ENCODE peak calls at places on chromosomes 11 and 22, in nine cellular contexts. One of them, this sample, is unnamed.
A peak's percentile ranks its signal among the peaks of the same experiment; 100 is the strongest.

GRCh38 chr11:60280412-60280811 is at the start of gene MS4A4A:
- DNase-seq in non-pigmented ciliary epithelial cell: no peak
- DNase-seq in NCI-H2081: no peak
- DNase-seq in activated CD4-positive, CD25-positive, alpha-beta regulatory T cell: no peak
- DNase-seq in lower leg skin: no peak
- DNase-seq in kidney tubule cell: no peak
- DNase-seq in SK-MEL-5: no peak
- DNase-seq in head of caudate nucleus: peak; percentile 15
- DNase-seq in stimulated activated CD8-positive, alpha-beta memory T cell treated with anti-CD3 and anti-CD28 coated beads, Interleukin-4, amount 100 ng/mL, for 1 hour: no peak
- DNase-seq in this sample: peak; percentile 55

GRCh38 chr22:43446881-43447280 is 35.1 kb downstream of the MPPED1 start:
- DNase-seq in non-pigmented ciliary epithelial cell: no peak
- DNase-seq in NCI-H2081: peak; percentile 85
- DNase-seq in activated CD4-positive, CD25-positive, alpha-beta regulatory T cell: no peak
- DNase-seq in lower leg skin: no peak
- DNase-seq in kidney tubule cell: peak; percentile 30
- DNase-seq in SK-MEL-5: no peak
- DNase-seq in head of caudate nucleus: no peak
- DNase-seq in stimulated activated CD8-positive, alpha-beta memory T cell treated with anti-CD3 and anti-CD28 coated beads, Interleukin-4, amount 100 ng/mL, for 1 hour: no peak
- DNase-seq in this sample: no peak

GRCh38 chr11:60835472-60835871 is 6.4 kb upstream of the CCDC86 start:
- DNase-seq in non-pigmented ciliary epithelial cell: no peak
- DNase-seq in NCI-H2081: no peak
- DNase-seq in activated CD4-positive, CD25-positive, alpha-beta regulatory T cell: no peak
- DNase-seq in lower leg skin: no peak
- DNase-seq in kidney tubule cell: no peak
- DNase-seq in SK-MEL-5: no peak
- DNase-seq in head of caudate nucleus: no peak
- DNase-seq in stimulated activated CD8-positive, alpha-beta memory T cell treated with anti-CD3 and anti-CD28 coated beads, Interleukin-4, amount 100 ng/mL, for 1 hour: no peak
- DNase-seq in this sample: peak; percentile 52

GRCh38 chr11:60594998-60595637 is 79.9 kb downstream of the MS4A13 start:
- DNase-seq in non-pigmented ciliary epithelial cell: no peak
- DNase-seq in NCI-H2081: no peak
- DNase-seq in activated CD4-positive, CD25-positive, alpha-beta regulatory T cell: no peak
- DNase-seq in lower leg skin: no peak
- DNase-seq in kidney tubule cell: no peak
- DNase-seq in SK-MEL-5: no peak
- DNase-seq in head of caudate nucleus: no peak
- DNase-seq in stimulated activated CD8-positive, alpha-beta memory T cell treated with anti-CD3 and anti-CD28 coated beads, Interleukin-4, amount 100 ng/mL, for 1 hour: no peak
- DNase-seq in this sample: peak; percentile 13

GRCh38 chr11:71198823-71199165 is 53.6 kb downstream of the SHANK2 start:
- DNase-seq in non-pigmented ciliary epithelial cell: no peak
- DNase-seq in NCI-H2081: no peak
- DNase-seq in activated CD4-positive, CD25-positive, alpha-beta regulatory T cell: no peak
- DNase-seq in lower leg skin: no peak
- DNase-seq in kidney tubule cell: no peak
- DNase-seq in SK-MEL-5: no peak
- DNase-seq in head of caudate nucleus: no peak
- DNase-seq in stimulated activated CD8-positive, alpha-beta memory T cell treated with anti-CD3 and anti-CD28 coated beads, Interleukin-4, amount 100 ng/mL, for 1 hour: no peak
- DNase-seq in this sample: no peak

GRCh38 chr22:23137905-23138520 is 3.8 kb downstream of the RSPH14 start:
- DNase-seq in non-pigmented ciliary epithelial cell: no peak
- DNase-seq in NCI-H2081: no peak
- DNase-seq in activated CD4-positive, CD25-positive, alpha-beta regulatory T cell: no peak
- DNase-seq in lower leg skin: no peak
- DNase-seq in kidney tubule cell: peak; percentile 30
- DNase-seq in SK-MEL-5: no peak
- DNase-seq in head of caudate nucleus: peak; percentile 39
- DNase-seq in stimulated activated CD8-positive, alpha-beta memory T cell treated with anti-CD3 and anti-CD28 coated beads, Interleukin-4, amount 100 ng/mL, for 1 hour: peak; percentile 25
- DNase-seq in this sample: peak; percentile 58

GRCh38 chr11:19951558-19952083 is 208.7 kb downstream of the DBX1 start:
- DNase-seq in non-pigmented ciliary epithelial cell: no peak
- DNase-seq in NCI-H2081: peak; percentile 65
- DNase-seq in activated CD4-positive, CD25-positive, alpha-beta regulatory T cell: no peak
- DNase-seq in lower leg skin: no peak
- DNase-seq in kidney tubule cell: peak; percentile 62
- DNase-seq in SK-MEL-5: peak; percentile 74
- DNase-seq in head of caudate nucleus: no peak
- DNase-seq in stimulated activated CD8-positive, alpha-beta memory T cell treated with anti-CD3 and anti-CD28 coated beads, Interleukin-4, amount 100 ng/mL, for 1 hour: no peak
- DNase-seq in this sample: peak; percentile 72

GRCh38 chr11:69215784-69216415 is 60.2 kb downstream of the SMIM38 start:
- DNase-seq in non-pigmented ciliary epithelial cell: no peak
- DNase-seq in NCI-H2081: no peak
- DNase-seq in activated CD4-positive, CD25-positive, alpha-beta regulatory T cell: no peak
- DNase-seq in lower leg skin: peak; percentile 84
- DNase-seq in kidney tubule cell: peak; percentile 16
- DNase-seq in SK-MEL-5: no peak
- DNase-seq in head of caudate nucleus: no peak
- DNase-seq in stimulated activated CD8-positive, alpha-beta memory T cell treated with anti-CD3 and anti-CD28 coated beads, Interleukin-4, amount 100 ng/mL, for 1 hour: no peak
- DNase-seq in this sample: no peak

GRCh38 chr22:19523240-19524169 is 705 bp downstream of the CLDN5 start:
- DNase-seq in non-pigmented ciliary epithelial cell: no peak
- DNase-seq in NCI-H2081: no peak
- DNase-seq in activated CD4-positive, CD25-positive, alpha-beta regulatory T cell: no peak
- DNase-seq in lower leg skin: no peak
- DNase-seq in kidney tubule cell: peak; percentile 13
- DNase-seq in SK-MEL-5: no peak
- DNase-seq in head of caudate nucleus: no peak
- DNase-seq in stimulated activated CD8-positive, alpha-beta memory T cell treated with anti-CD3 and anti-CD28 coated beads, Interleukin-4, amount 100 ng/mL, for 1 hour: no peak
- DNase-seq in this sample: no peak

GRCh38 chr22:44736581-44737413 is 15.6 kb upstream of the ARHGAP8 start:
- DNase-seq in non-pigmented ciliary epithelial cell: no peak
- DNase-seq in NCI-H2081: no peak
- DNase-seq in activated CD4-positive, CD25-positive, alpha-beta regulatory T cell: no peak
- DNase-seq in lower leg skin: no peak
- DNase-seq in kidney tubule cell: no peak
- DNase-seq in SK-MEL-5: no peak
- DNase-seq in head of caudate nucleus: no peak
- DNase-seq in stimulated activated CD8-positive, alpha-beta memory T cell treated with anti-CD3 and anti-CD28 coated beads, Interleukin-4, amount 100 ng/mL, for 1 hour: no peak
- DNase-seq in this sample: no peak

GRCh38 chr22:37818397-37819099 is 4.6 kb upstream of the GALR3 start:
- DNase-seq in non-pigmented ciliary epithelial cell: no peak
- DNase-seq in NCI-H2081: no peak
- DNase-seq in activated CD4-positive, CD25-positive, alpha-beta regulatory T cell: peak; percentile 21
- DNase-seq in lower leg skin: peak; percentile 94
- DNase-seq in kidney tubule cell: peak; percentile 64
- DNase-seq in SK-MEL-5: no peak
- DNase-seq in head of caudate nucleus: peak; percentile 58
- DNase-seq in stimulated activated CD8-positive, alpha-beta memory T cell treated with anti-CD3 and anti-CD28 coated beads, Interleukin-4, amount 100 ng/mL, for 1 hour: peak; percentile 27
- DNase-seq in this sample: peak; percentile 55

GRCh38 chr22:46967445-46968358 is 205.3 kb downstream of the TBC1D22A start:
- DNase-seq in non-pigmented ciliary epithelial cell: no peak
- DNase-seq in NCI-H2081: no peak
- DNase-seq in activated CD4-positive, CD25-positive, alpha-beta regulatory T cell: no peak
- DNase-seq in lower leg skin: peak; percentile 37
- DNase-seq in kidney tubule cell: no peak
- DNase-seq in SK-MEL-5: no peak
- DNase-seq in head of caudate nucleus: no peak
- DNase-seq in stimulated activated CD8-positive, alpha-beta memory T cell treated with anti-CD3 and anti-CD28 coated beads, Interleukin-4, amount 100 ng/mL, for 1 hour: no peak
- DNase-seq in this sample: no peak

GRCh38 chr11:120172921-120173705 is 35.2 kb upstream of the TRIM29 start:
- DNase-seq in non-pigmented ciliary epithelial cell: no peak
- DNase-seq in NCI-H2081: no peak
- DNase-seq in activated CD4-positive, CD25-positive, alpha-beta regulatory T cell: no peak
- DNase-seq in lower leg skin: no peak
- DNase-seq in kidney tubule cell: no peak
- DNase-seq in SK-MEL-5: no peak
- DNase-seq in head of caudate nucleus: no peak
- DNase-seq in stimulated activated CD8-positive, alpha-beta memory T cell treated with anti-CD3 and anti-CD28 coated beads, Interleukin-4, amount 100 ng/mL, for 1 hour: no peak
- DNase-seq in this sample: no peak

GRCh38 chr11:111730871-111731591 is 35.2 kb downstream of the PPP2R1B start:
- DNase-seq in non-pigmented ciliary epithelial cell: no peak
- DNase-seq in NCI-H2081: peak; percentile 67
- DNase-seq in activated CD4-positive, CD25-positive, alpha-beta regulatory T cell: no peak
- DNase-seq in lower leg skin: peak; percentile 94
- DNase-seq in kidney tubule cell: peak; percentile 62
- DNase-seq in SK-MEL-5: peak; percentile 95
- DNase-seq in head of caudate nucleus: peak; percentile 53
- DNase-seq in stimulated activated CD8-positive, alpha-beta memory T cell treated with anti-CD3 and anti-CD28 coated beads, Interleukin-4, amount 100 ng/mL, for 1 hour: no peak
- DNase-seq in this sample: peak; percentile 72

GRCh38 chr11:12842933-12843636 is 166.0 kb upstream of the RASSF10 start:
- DNase-seq in non-pigmented ciliary epithelial cell: no peak
- DNase-seq in NCI-H2081: peak; percentile 83
- DNase-seq in activated CD4-positive, CD25-positive, alpha-beta regulatory T cell: no peak
- DNase-seq in lower leg skin: no peak
- DNase-seq in kidney tubule cell: peak; percentile 83
- DNase-seq in SK-MEL-5: peak; percentile 59
- DNase-seq in head of caudate nucleus: no peak
- DNase-seq in stimulated activated CD8-positive, alpha-beta memory T cell treated with anti-CD3 and anti-CD28 coated beads, Interleukin-4, amount 100 ng/mL, for 1 hour: no peak
- DNase-seq in this sample: no peak

GRCh38 chr11:16610213-16610737 is 128.2 kb upstream of the C11orf58 start:
- DNase-seq in non-pigmented ciliary epithelial cell: no peak
- DNase-seq in NCI-H2081: no peak
- DNase-seq in activated CD4-positive, CD25-positive, alpha-beta regulatory T cell: no peak
- DNase-seq in lower leg skin: no peak
- DNase-seq in kidney tubule cell: no peak
- DNase-seq in SK-MEL-5: no peak
- DNase-seq in head of caudate nucleus: no peak
- DNase-seq in stimulated activated CD8-positive, alpha-beta memory T cell treated with anti-CD3 and anti-CD28 coated beads, Interleukin-4, amount 100 ng/mL, for 1 hour: no peak
- DNase-seq in this sample: no peak

GRCh38 chr22:40748388-40748970 is 69.2 kb downstream of the MCHR1 start:
- DNase-seq in non-pigmented ciliary epithelial cell: no peak
- DNase-seq in NCI-H2081: no peak
- DNase-seq in activated CD4-positive, CD25-positive, alpha-beta regulatory T cell: no peak
- DNase-seq in lower leg skin: peak; percentile 78
- DNase-seq in kidney tubule cell: peak; percentile 45
- DNase-seq in SK-MEL-5: no peak
- DNase-seq in head of caudate nucleus: no peak
- DNase-seq in stimulated activated CD8-positive, alpha-beta memory T cell treated with anti-CD3 and anti-CD28 coated beads, Interleukin-4, amount 100 ng/mL, for 1 hour: no peak
- DNase-seq in this sample: no peak

GRCh38 chr11:65652511-65653228 is 10.0 kb downstream of the RELA start:
- DNase-seq in non-pigmented ciliary epithelial cell: no peak
- DNase-seq in NCI-H2081: peak; percentile 90
- DNase-seq in activated CD4-positive, CD25-positive, alpha-beta regulatory T cell: peak; percentile 93
- DNase-seq in lower leg skin: peak; percentile 99
- DNase-seq in kidney tubule cell: peak; percentile 94
- DNase-seq in SK-MEL-5: peak; percentile 87
- DNase-seq in head of caudate nucleus: peak; percentile 86
- DNase-seq in stimulated activated CD8-positive, alpha-beta memory T cell treated with anti-CD3 and anti-CD28 coated beads, Interleukin-4, amount 100 ng/mL, for 1 hour: peak; percentile 95
- DNase-seq in this sample: peak; percentile 92

GRCh38 chr11:96137357-96137756 is 205.6 kb downstream of the MAML2 start:
- DNase-seq in non-pigmented ciliary epithelial cell: no peak
- DNase-seq in NCI-H2081: no peak
- DNase-seq in activated CD4-positive, CD25-positive, alpha-beta regulatory T cell: no peak
- DNase-seq in lower leg skin: no peak
- DNase-seq in kidney tubule cell: no peak
- DNase-seq in SK-MEL-5: peak; percentile 57
- DNase-seq in head of caudate nucleus: no peak
- DNase-seq in stimulated activated CD8-positive, alpha-beta memory T cell treated with anti-CD3 and anti-CD28 coated beads, Interleukin-4, amount 100 ng/mL, for 1 hour: no peak
- DNase-seq in this sample: no peak

GRCh38 chr11:47179655-47179991 is 2.9 kb upstream of the ARFGAP2 start:
- DNase-seq in non-pigmented ciliary epithelial cell: no peak
- DNase-seq in NCI-H2081: peak; percentile 23
- DNase-seq in activated CD4-positive, CD25-positive, alpha-beta regulatory T cell: no peak
- DNase-seq in lower leg skin: no peak
- DNase-seq in kidney tubule cell: peak; percentile 54
- DNase-seq in SK-MEL-5: peak; percentile 69
- DNase-seq in head of caudate nucleus: peak; percentile 50
- DNase-seq in stimulated activated CD8-positive, alpha-beta memory T cell treated with anti-CD3 and anti-CD28 coated beads, Interleukin-4, amount 100 ng/mL, for 1 hour: no peak
- DNase-seq in this sample: peak; percentile 58

GRCh38 chr11:16979708-16980622 is 34.2 kb downstream of the PLEKHA7 start:
- DNase-seq in non-pigmented ciliary epithelial cell: no peak
- DNase-seq in NCI-H2081: no peak
- DNase-seq in activated CD4-positive, CD25-positive, alpha-beta regulatory T cell: no peak
- DNase-seq in lower leg skin: no peak
- DNase-seq in kidney tubule cell: peak; percentile 58
- DNase-seq in SK-MEL-5: no peak
- DNase-seq in head of caudate nucleus: no peak
- DNase-seq in stimulated activated CD8-positive, alpha-beta memory T cell treated with anti-CD3 and anti-CD28 coated beads, Interleukin-4, amount 100 ng/mL, for 1 hour: no peak
- DNase-seq in this sample: no peak

GRCh38 chr11:129695543-129696308 is 119.9 kb upstream of the TMEM45B start:
- DNase-seq in non-pigmented ciliary epithelial cell: no peak
- DNase-seq in NCI-H2081: peak; percentile 27
- DNase-seq in activated CD4-positive, CD25-positive, alpha-beta regulatory T cell: peak; percentile 11
- DNase-seq in lower leg skin: peak; percentile 88
- DNase-seq in kidney tubule cell: peak; percentile 61
- DNase-seq in SK-MEL-5: peak; percentile 39
- DNase-seq in head of caudate nucleus: peak; percentile 55
- DNase-seq in stimulated activated CD8-positive, alpha-beta memory T cell treated with anti-CD3 and anti-CD28 coated beads, Interleukin-4, amount 100 ng/mL, for 1 hour: peak; percentile 46
- DNase-seq in this sample: peak; percentile 32

GRCh38 chr11:97815667-97816066 is 1205.1 kb upstream of the CNTN5 start:
- DNase-seq in non-pigmented ciliary epithelial cell: peak; percentile 13
- DNase-seq in NCI-H2081: no peak
- DNase-seq in activated CD4-positive, CD25-positive, alpha-beta regulatory T cell: no peak
- DNase-seq in lower leg skin: no peak
- DNase-seq in kidney tubule cell: no peak
- DNase-seq in SK-MEL-5: no peak
- DNase-seq in head of caudate nucleus: no peak
- DNase-seq in stimulated activated CD8-positive, alpha-beta memory T cell treated with anti-CD3 and anti-CD28 coated beads, Interleukin-4, amount 100 ng/mL, for 1 hour: no peak
- DNase-seq in this sample: no peak

This sample was measured in Ammon's horn.